ENCODE peak calls at places on chromosomes 7 and 10, in four cellular contexts. Q, M, G and V are unnamed samples.

GRCh38 chr7:33716581-33717477 is 188.5 kb upstream of the BMPER start:
- DNase-seq in Q (no peak), M (no peak), G (peak; percentile 71), V (peak; percentile 36)

GRCh38 chr10:131246089-131246488 is 65.4 kb downstream of the TCERG1L start:
- DNase-seq in Q (no peak), M (no peak), G (no peak), V (no peak)

GRCh38 chr7:46603780-46604725 is 683.0 kb upstream of the IGFBP3 start:
- DNase-seq in Q (no peak), M (peak; percentile 98), G (peak; percentile 73), V (no peak)

GRCh38 chr10:42958142-42958868 is 118.6 kb upstream of the RET start:
- DNase-seq in Q (no peak), M (no peak), G (no peak), V (no peak)

GRCh38 chr7:8511810-8512209 is 78.4 kb downstream of the NXPH1 start:
- DNase-seq in Q (no peak), M (no peak), G (no peak), V (no peak)

GRCh38 chr7:34155225-34155908 is 250.0 kb downstream of the BMPER start:
- DNase-seq in Q (peak; percentile 89), M (peak; percentile 78), G (no peak), V (no peak)

GRCh38 chr10:72426982-72427381 is 72.3 kb upstream of the DNAJB12 start:
- DNase-seq in Q (no peak), M (no peak), G (no peak), V (no peak)

GRCh38 chr7:2172311-2173183 is 60.2 kb downstream of the MAD1L1 start:
- DNase-seq in Q (peak; percentile 33), M (peak; percentile 68), G (no peak), V (peak; percentile 88)

GRCh38 chr10:13110908-13111307 is 10.9 kb downstream of the OPTN start:
- DNase-seq in Q (no peak), M (no peak), G (no peak), V (no peak)

GRCh38 chr7:104655592-104655991 is 327.2 kb downstream of the LHFPL3 start:
- DNase-seq in Q (no peak), M (no peak), G (no peak), V (no peak)

GRCh38 chr10:58637372-58637771 is 124.7 kb downstream of the BICC1 start:
- DNase-seq in Q (no peak), M (no peak), G (no peak), V (no peak)

GRCh38 chr10:37975407-37975991 is 948 bp downstream of the ZNF25 start:
- DNase-seq in Q (no peak), M (no peak), G (peak; percentile 0), V (peak; percentile 1)

GRCh38 chr7:95104739-95105138 is 197.3 kb downstream of the PPP1R9A start:
- DNase-seq in Q (no peak), M (no peak), G (no peak), V (no peak)

GRCh38 chr7:92837214-92837749 is 909 bp upstream of the CDK6 start:
- DNase-seq in Q (no peak), M (no peak), G (peak; percentile 30), V (no peak)

GRCh38 chr10:114239117-114239993 is at the start of gene VWA2:
- DNase-seq in Q (no peak), M (no peak), G (peak; percentile 70), V (no peak)

GRCh38 chr10:451021-451471 is 238.4 kb downstream of the DIP2C start:
- DNase-seq in Q (no peak), M (no peak), G (no peak), V (no peak)

GRCh38 chr7:1671876-1672451 is 1.9 kb downstream of the ELFN1 start:
- DNase-seq in Q (no peak), M (peak; percentile 51), G (no peak), V (no peak)

GRCh38 chr10:43222296-43222695 is 44.6 kb downstream of the RASGEF1A start:
- DNase-seq in Q (no peak), M (peak; percentile 9), G (no peak), V (no peak)

GRCh38 chr7:45690762-45691150 is 116.6 kb downstream of the ADCY1 start:
- DNase-seq in Q (no peak), M (no peak), G (no peak), V (no peak)

GRCh38 chr7:121385800-121386179 is 10.3 kb downstream of the FAM3C start:
- DNase-seq in Q (no peak), M (no peak), G (peak; percentile 34), V (no peak)

GRCh38 chr7:32336726-32337125 is 153.5 kb downstream of the LSM5 start:
- DNase-seq in Q (no peak), M (no peak), G (no peak), V (no peak)

GRCh38 chr7:68629-69028 is 123.7 kb upstream of the FAM20C start:
- DNase-seq in Q (no peak), M (no peak), G (no peak), V (no peak)

GRCh38 chr7:104137971-104138370 is 69.8 kb downstream of the ORC5 start:
- DNase-seq in Q (peak; percentile 34), M (no peak), G (no peak), V (peak; percentile 43)

GRCh38 chr10:64316833-64317232 is 795.6 kb downstream of the REEP3 start:
- DNase-seq in Q (no peak), M (no peak), G (no peak), V (no peak)

GRCh38 chr10:16768702-16769101 is 48.5 kb downstream of the RSU1 start:
- DNase-seq in Q (no peak), M (no peak), G (no peak), V (no peak)

GRCh38 chr10:76352300-76352699 is 920.9 kb downstream of the LRMDA start:
- DNase-seq in Q (no peak), M (no peak), G (no peak), V (peak; percentile 78)

GRCh38 chr10:104260775-104261115 is 6.1 kb downstream of the GSTO1 start:
- DNase-seq in Q (no peak), M (no peak), G (no peak), V (no peak)

GRCh38 chr10:3475367-3475766 is 302.8 kb upstream of the PITRM1 start:
- DNase-seq in Q (no peak), M (no peak), G (no peak), V (no peak)
- TF ChIP-seq CTCF in Q (no peak), M (no peak), G (no peak), V (no peak)

GRCh38 chr10:109913351-109913902 is 9.9 kb downstream of the XPNPEP1 start:
- DNase-seq in Q (no peak), M (no peak), G (no peak), V (no peak)

GRCh38 chr10:109912335-109913282 is 10.7 kb downstream of the XPNPEP1 start:
- DNase-seq in Q (no peak), M (no peak), G (no peak), V (no peak)

GRCh38 chr10:109914966-109915365 is 8.3 kb downstream of the XPNPEP1 start:
- DNase-seq in Q (no peak), M (no peak), G (no peak), V (no peak)

GRCh38 chr10:109915566-109915965 is 7.7 kb downstream of the XPNPEP1 start:
- DNase-seq in Q (no peak), M (no peak), G (no peak), V (no peak)

GRCh38 chr10:109911903-109912302 is 11.4 kb downstream of the XPNPEP1 start:
- DNase-seq in Q (no peak), M (no peak), G (no peak), V (no peak)
- H3K4me3 ChIP-seq in Q (no peak overlapping the region), M (no peak overlapping the region), G (no peak overlapping the region), V (no peak overlapping the region)

DNA sequence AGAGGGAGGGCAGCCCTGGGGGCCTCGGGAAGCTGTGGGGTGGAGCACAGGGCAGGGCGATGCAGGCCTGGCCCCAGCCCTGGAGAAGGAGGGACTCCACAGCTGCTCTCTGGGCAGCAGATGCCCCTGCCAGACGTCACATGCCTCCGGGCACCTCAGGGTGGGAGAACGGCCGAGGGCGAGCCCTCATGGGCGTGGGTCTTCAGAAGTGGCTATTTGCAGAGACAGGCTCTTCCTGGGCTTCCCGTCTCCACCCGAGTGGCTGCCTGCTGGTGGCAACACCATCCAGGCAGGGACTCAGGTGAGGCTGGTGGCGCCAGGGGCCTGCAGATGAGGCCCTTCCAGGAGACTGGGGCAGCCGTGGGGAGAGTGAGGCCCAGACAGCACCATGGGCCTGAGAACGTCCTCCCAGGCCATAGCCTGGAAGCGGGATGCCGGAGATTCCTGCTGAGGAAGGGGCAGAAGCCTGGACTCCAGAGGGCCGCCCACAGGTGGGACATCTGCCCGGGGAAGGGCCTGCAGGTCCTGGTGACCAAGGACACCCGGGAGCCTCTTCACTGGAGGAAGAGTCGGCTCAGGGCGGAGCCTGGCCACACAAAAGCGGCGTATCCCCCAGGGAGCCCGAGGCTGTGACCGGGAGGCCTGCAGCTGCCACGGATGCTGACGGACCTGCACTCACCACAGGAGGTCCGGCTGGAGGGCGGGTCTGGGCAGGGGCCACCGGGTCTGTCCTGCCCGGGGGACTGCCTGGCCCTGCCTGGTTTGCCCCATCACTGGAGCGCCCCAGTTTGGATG is 15.7 kb upstream of the ADGRA1 start:
- DNase-seq in Q (no peak), M (no peak), G (no peak), V (no peak)
- TF ChIP-seq CTCF in Q (no peak), M (no peak), G (no peak), V (no peak)

GRCh38 chr7:99135938-99136337 is 8.0 kb downstream of the SMURF1 start:
- DNase-seq in Q (no peak), M (no peak), G (no peak), V (no peak)

GRCh38 chr7:99133766-99134564 is 9.9 kb downstream of the SMURF1 start:
- DNase-seq in Q (no peak), M (no peak), G (no peak), V (no peak)

GRCh38 chr7:99139031-99139430 is 4.9 kb downstream of the SMURF1 start:
- DNase-seq in Q (no peak), M (no peak), G (no peak), V (no peak)

GRCh38 chr7:99140813-99141212 is 3.1 kb downstream of the SMURF1 start:
- DNase-seq in Q (no peak), M (no peak), G (no peak), V (no peak)

DNA sequence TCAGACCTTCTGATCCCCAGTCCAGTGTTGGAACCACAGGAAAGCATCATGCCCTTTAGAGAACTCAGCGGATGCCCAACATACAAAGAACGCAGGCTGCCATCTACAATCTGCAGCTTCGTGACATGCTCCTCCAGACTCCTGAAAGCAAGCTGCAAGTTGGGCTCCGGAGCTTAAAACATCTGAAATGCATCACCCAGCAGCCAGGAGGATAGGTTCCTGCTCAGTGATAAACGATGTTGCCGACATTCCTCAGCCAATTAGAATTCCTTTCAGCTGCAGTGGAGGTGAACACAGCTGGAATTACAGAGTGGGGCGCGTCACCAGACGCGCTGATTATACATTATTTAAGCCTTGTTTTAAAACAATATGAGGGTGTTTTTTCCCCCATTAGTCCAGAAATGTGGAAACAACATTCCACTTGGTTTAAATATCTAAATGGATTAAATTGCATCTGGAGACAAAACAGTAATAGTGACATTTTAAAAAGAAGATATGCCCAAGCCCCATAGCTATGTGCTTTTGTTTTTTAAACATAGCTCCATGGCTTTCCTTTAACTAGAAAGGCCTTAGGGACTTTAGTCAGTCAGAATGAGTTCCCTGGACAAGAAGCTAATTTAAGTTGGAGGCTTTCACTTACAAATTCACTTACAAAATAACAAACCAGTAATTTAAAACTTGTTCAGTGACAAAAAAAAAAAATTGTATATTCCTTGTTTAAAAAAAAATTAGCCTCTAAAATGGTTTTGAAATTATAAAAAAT is 6.3 kb downstream of the SMURF1 start:
- DNase-seq in Q (no peak), M (no peak), G (peak; percentile 78), V (peak; percentile 69)
- H3K4me3 ChIP-seq in Q (peak overlapping the region; percentile 13), M (peak overlapping the region; percentile 19), G (no peak overlapping the region), V (peak overlapping the region; percentile 22)